ENCODE peak calls at places on chromosomes 6 and 20, in five cellular contexts. R is cerebellar cortex, B is left ventricle myocardium superior, E is midbrain, L is amniotic stem cell. T is an unnamed sample.

GRCh38 chr20:19815553-19815991 is 57.5 kb downstream of the RIN2 start:
- DNase-seq in R (no peak), B (no peak), E (no peak), L (peak), T (peak)

GRCh38 chr6:150697515-150697914 is 97.8 kb downstream of the PLEKHG1 start:
- DNase-seq in R (no peak), B (peak), E (no peak), L (no peak), T (peak)

GRCh38 chr20:24131684-24132083 is 143.1 kb upstream of the GGTLC1 start:
- DNase-seq in R (no peak), B (no peak), E (no peak), L (no peak), T (no peak)

GRCh38 chr20:22374678-22375590 is 209.4 kb downstream of the FOXA2 start:
- DNase-seq in R (no peak), B (no peak), E (no peak), L (no peak), T (no peak)

GRCh38 chr6:160487116-160487515 is 138.9 kb downstream of the SLC22A3 start:
- DNase-seq in R (no peak), B (no peak), E (no peak), L (no peak), T (no peak)

GRCh38 chr6:47103931-47104330 is 61.8 kb upstream of the ADGRF1 start:
- DNase-seq in R (no peak), B (no peak), E (peak), L (no peak), T (peak)

GRCh38 chr20:35018578-35019371 is 63.1 kb downstream of the MYH7B start:
- DNase-seq in R (no peak), B (no peak), E (no peak), L (no peak), T (no peak)

GRCh38 chr6:2734517-2735076 is 16.1 kb downstream of the MYLK4 start:
- DNase-seq in R (no peak), B (peak), E (no peak), L (no peak), T (no peak)

GRCh38 chr6:13947611-13948178 is 22.9 kb downstream of the RNF182 start:
- DNase-seq in R (no peak), B (no peak), E (no peak), L (no peak), T (no peak)

GRCh38 chr20:37511605-37512275 is 9.3 kb upstream of the NNAT start:
- DNase-seq in R (no peak), B (no peak), E (no peak), L (peak), T (no peak)

GRCh38 chr20:4040283-4041179 is 25.2 kb upstream of the RNF24 start:
- DNase-seq in R (no peak), B (no peak), E (no peak), L (no peak), T (no peak)

GRCh38 chr6:31874084-31874670 is 4.6 kb downstream of the SLC44A4 start:
- DNase-seq in R (no peak), B (no peak), E (no peak), L (no peak), T (no peak)

GRCh38 chr6:113672691-113673149 is 184.4 kb upstream of the MARCKS start:
- DNase-seq in R (peak), B (peak), E (peak), L (no peak), T (no peak)

GRCh38 chr6:46175446-46175845 is 4.7 kb upstream of the ENPP5 start:
- DNase-seq in R (no peak), B (no peak), E (no peak), L (no peak), T (no peak)

GRCh38 chr6:1893470-1894130 is 283.9 kb downstream of the FOXC1 start:
- DNase-seq in R (no peak), B (no peak), E (no peak), L (no peak), T (no peak)

GRCh38 chr6:125252891-125253290 is 48.9 kb downstream of the HDDC2 start:
- DNase-seq in R (no peak), B (no peak), E (no peak), L (no peak), T (no peak)